ENCODE peak calls at places on chromosome 20, in nine cellular contexts. U is GDM1, E is activated T-cell treated with anti-CD3 and anti-CD28 coated beads for 24 hours, Q is NAMALWA, S is Calu3, P is fibroblast of villous mesenchyme, J is AG09319, C is SW 1271, A is hippocampal formation. T is an unnamed sample.

GRCh38 chr20:16758459-16759160 is 10.5 kb downstream of the OTOR start:
- DNase-seq in U (no peak), E (no peak), Q (no peak), S (no peak), P (no peak), J (no peak), C (no peak), A (no peak), T (no peak)

GRCh38 chr20:57896017-57896416 is 186.2 kb upstream of the PMEPA1 start:
- DNase-seq in U (no peak), E (no peak), Q (no peak), S (no peak), P (no peak), J (no peak), C (no peak), A (no peak), T (no peak)

GRCh38 chr20:38196592-38196991 is 31.5 kb upstream of the TGM2 start:
- DNase-seq in U (no peak), E (no peak), Q (peak; percentile 10), S (no peak), P (peak; percentile 94), J (peak; percentile 84), C (no peak), A (no peak), T (no peak)

GRCh38 chr20:47070176-47070575 is 175.5 kb downstream of the EYA2 start:
- DNase-seq in U (no peak), E (no peak), Q (no peak), S (no peak), P (no peak), J (no peak), C (no peak), A (no peak), T (no peak)

GRCh38 chr20:59938696-59939051 is 1.4 kb downstream of the PPP1R3D start:
- DNase-seq in U (no peak), E (no peak), Q (no peak), S (no peak), P (peak; percentile 36), J (no peak), C (peak; percentile 15), A (no peak), T (no peak)

GRCh38 chr20:14838663-14839650 is 501.5 kb upstream of the FLRT3 start:
- DNase-seq in U (no peak), E (no peak), Q (no peak), S (no peak), P (peak; percentile 13), J (peak; percentile 27), C (no peak), A (no peak), T (no peak)

GRCh38 chr20:11993886-11994466 is 76.3 kb downstream of the BTBD3 start:
- DNase-seq in U (no peak), E (no peak), Q (no peak), S (no peak), P (peak; percentile 4), J (no peak), C (no peak), A (no peak), T (no peak)

GRCh38 chr20:43379239-43379917 is 78.3 kb upstream of the SRSF6 start:
- DNase-seq in U (no peak), E (no peak), Q (no peak), S (no peak), P (peak; percentile 42), J (peak; percentile 62), C (no peak), A (no peak), T (no peak)

GRCh38 chr20:1177680-1178079 is 7.1 kb downstream of the TMEM74B start:
- DNase-seq in U (no peak), E (no peak), Q (peak; percentile 15), S (peak; percentile 10), P (peak; percentile 13), J (no peak), C (peak; percentile 29), A (no peak), T (no peak)

GRCh38 chr20:51861726-51862466 is 59.6 kb upstream of the SALL4 start:
- DNase-seq in U (no peak), E (no peak), Q (no peak), S (no peak), P (no peak), J (no peak), C (no peak), A (no peak), T (no peak)

GRCh38 chr20:45448250-45448649 is 21.3 kb upstream of the WFDC2 start:
- DNase-seq in U (no peak), E (no peak), Q (no peak), S (peak; percentile 44), P (no peak), J (no peak), C (no peak), A (no peak), T (no peak)

GRCh38 chr20:52923123-52923543 is 49.0 kb upstream of the TSHZ2 start:
- DNase-seq in U (no peak), E (no peak), Q (no peak), S (peak; percentile 32), P (peak; percentile 88), J (peak; percentile 42), C (peak; percentile 80), A (no peak), T (no peak)

GRCh38 chr20:62578294-62578897 is 63.9 kb upstream of the SLCO4A1 start:
- DNase-seq in U (no peak), E (no peak), Q (peak; percentile 72), S (peak; percentile 42), P (no peak), J (no peak), C (peak; percentile 9), A (no peak), T (no peak)

GRCh38 chr20:50048420-50049166 is 64.4 kb downstream of the UBE2V1 start:
- DNase-seq in U (peak; percentile 25), E (no peak), Q (peak; percentile 28), S (no peak), P (no peak), J (no peak), C (no peak), A (no peak), T (no peak)

GRCh38 chr20:34175879-34176278 is 63.8 kb upstream of the EIF2S2 start:
- DNase-seq in U (no peak), E (no peak), Q (no peak), S (no peak), P (no peak), J (no peak), C (no peak), A (no peak), T (no peak)

GRCh38 chr20:14445310-14445709 is 107.9 kb upstream of the FLRT3 start:
- DNase-seq in U (no peak), E (no peak), Q (no peak), S (no peak), P (peak; percentile 66), J (no peak), C (no peak), A (no peak), T (no peak)

GRCh38 chr20:34708621-34709043 is 4.5 kb downstream of the TP53INP2 start:
- DNase-seq in U (peak; percentile 37), E (no peak), Q (peak; percentile 72), S (peak; percentile 84), P (peak; percentile 53), J (no peak), C (peak; percentile 87), A (peak; percentile 41), T (no peak)

T was measured in GM18507.